ENCODE peak calls at places on chromosomes 2 and 18, in seven cellular contexts. One of them, this sample, is unnamed.

GRCh38 chr2:145569108-145569507 is 1049.2 kb upstream of the ZEB2 start:
- DNase-seq in Peyer's patch: no peak
- DNase-seq in ovary: no peak
- DNase-seq in neural progenitor cell: no peak
- DNase-seq in IMR-90: peak
- DNase-seq in kidney epithelial cell: no peak
- DNase-seq in MM.1S: no peak
- DNase-seq in this sample: peak

GRCh38 chr2:231716641-231717280 is 8.4 kb downstream of the PTMA start:
- DNase-seq in Peyer's patch: no peak
- DNase-seq in ovary: no peak
- DNase-seq in neural progenitor cell: no peak
- DNase-seq in IMR-90: peak
- DNase-seq in kidney epithelial cell: no peak
- DNase-seq in MM.1S: no peak
- DNase-seq in this sample: no peak

GRCh38 chr2:84900951-84901350 is 4.5 kb upstream of the TMSB10 start:
- DNase-seq in Peyer's patch: no peak
- DNase-seq in ovary: no peak
- DNase-seq in neural progenitor cell: no peak
- DNase-seq in IMR-90: no peak
- DNase-seq in kidney epithelial cell: no peak
- DNase-seq in MM.1S: no peak
- DNase-seq in this sample: no peak

GRCh38 chr2:173999272-173999671 is 34.1 kb upstream of the SP3 start:
- DNase-seq in Peyer's patch: no peak
- DNase-seq in ovary: no peak
- DNase-seq in neural progenitor cell: no peak
- DNase-seq in IMR-90: no peak
- DNase-seq in kidney epithelial cell: no peak
- DNase-seq in MM.1S: no peak
- DNase-seq in this sample: no peak

GRCh38 chr2:191625016-191625415 is 52.9 kb upstream of the NABP1 start:
- DNase-seq in Peyer's patch: no peak
- DNase-seq in ovary: no peak
- DNase-seq in neural progenitor cell: no peak
- DNase-seq in IMR-90: no peak
- DNase-seq in kidney epithelial cell: no peak
- DNase-seq in MM.1S: peak
- DNase-seq in this sample: no peak

GRCh38 chr2:35510641-35511040 is 844.9 kb upstream of the CRIM1 start:
- DNase-seq in Peyer's patch: no peak
- DNase-seq in ovary: no peak
- DNase-seq in neural progenitor cell: no peak
- DNase-seq in IMR-90: no peak
- DNase-seq in kidney epithelial cell: no peak
- DNase-seq in MM.1S: no peak
- DNase-seq in this sample: no peak

GRCh38 chr2:235864746-235865535 is 303.2 kb downstream of the GBX2 start:
- DNase-seq in Peyer's patch: no peak
- DNase-seq in ovary: no peak
- DNase-seq in neural progenitor cell: peak
- DNase-seq in IMR-90: peak
- DNase-seq in kidney epithelial cell: no peak
- DNase-seq in MM.1S: no peak
- DNase-seq in this sample: no peak

GRCh38 chr2:9950521-9951271 is 797 bp upstream of the GRHL1 start:
- DNase-seq in Peyer's patch: peak
- DNase-seq in ovary: no peak
- DNase-seq in neural progenitor cell: peak
- DNase-seq in IMR-90: no peak
- DNase-seq in kidney epithelial cell: no peak
- DNase-seq in MM.1S: peak
- DNase-seq in this sample: no peak

GRCh38 chr2:73106791-73107190 is 6.0 kb downstream of the RAB11FIP5 start:
- DNase-seq in Peyer's patch: no peak
- DNase-seq in ovary: no peak
- DNase-seq in neural progenitor cell: no peak
- DNase-seq in IMR-90: no peak
- DNase-seq in kidney epithelial cell: no peak
- DNase-seq in MM.1S: no peak
- DNase-seq in this sample: no peak

GRCh38 chr2:197969391-197969893 is 165.0 kb downstream of the PLCL1 start:
- DNase-seq in Peyer's patch: no peak
- DNase-seq in ovary: no peak
- DNase-seq in neural progenitor cell: no peak
- DNase-seq in IMR-90: peak
- DNase-seq in kidney epithelial cell: peak
- DNase-seq in MM.1S: no peak
- DNase-seq in this sample: peak

GRCh38 chr2:109448946-109449788 is 164.6 kb downstream of the SEPTIN10 start:
- DNase-seq in Peyer's patch: peak
- DNase-seq in ovary: no peak
- DNase-seq in neural progenitor cell: no peak
- DNase-seq in IMR-90: no peak
- DNase-seq in kidney epithelial cell: no peak
- DNase-seq in MM.1S: no peak
- DNase-seq in this sample: no peak

GRCh38 chr2:39050109-39050508 is 70.7 kb downstream of the SOS1 start:
- DNase-seq in Peyer's patch: no peak
- DNase-seq in ovary: no peak
- DNase-seq in neural progenitor cell: no peak
- DNase-seq in IMR-90: peak
- DNase-seq in kidney epithelial cell: peak
- DNase-seq in MM.1S: no peak
- DNase-seq in this sample: no peak

GRCh38 chr2:96853321-96853720 is 4.5 kb downstream of the ANKRD39 start:
- DNase-seq in Peyer's patch: no peak
- DNase-seq in ovary: no peak
- DNase-seq in neural progenitor cell: no peak
- DNase-seq in IMR-90: no peak
- DNase-seq in kidney epithelial cell: no peak
- DNase-seq in MM.1S: no peak
- DNase-seq in this sample: no peak

GRCh38 chr2:219125886-219126270 is 34.7 kb downstream of the NHEJ1 start:
- DNase-seq in Peyer's patch: no peak
- DNase-seq in ovary: no peak
- DNase-seq in neural progenitor cell: no peak
- DNase-seq in IMR-90: no peak
- DNase-seq in kidney epithelial cell: no peak
- DNase-seq in MM.1S: no peak
- DNase-seq in this sample: no peak

GRCh38 chr18:26466026-26466425 is 82.3 kb downstream of the KCTD1 start:
- DNase-seq in Peyer's patch: no peak
- DNase-seq in ovary: no peak
- DNase-seq in neural progenitor cell: no peak
- DNase-seq in IMR-90: no peak
- DNase-seq in kidney epithelial cell: no peak
- DNase-seq in MM.1S: no peak
- DNase-seq in this sample: no peak

GRCh38 chr2:46652514-46653170 is 173.3 kb downstream of the TMEM247 start:
- DNase-seq in Peyer's patch: no peak
- DNase-seq in ovary: no peak
- DNase-seq in neural progenitor cell: no peak
- DNase-seq in IMR-90: no peak
- DNase-seq in kidney epithelial cell: no peak
- DNase-seq in MM.1S: no peak
- DNase-seq in this sample: no peak

GRCh38 chr2:212979799-212980198 is 171.6 kb downstream of the IKZF2 start:
- DNase-seq in Peyer's patch: no peak
- DNase-seq in ovary: no peak
- DNase-seq in neural progenitor cell: no peak
- DNase-seq in IMR-90: no peak
- DNase-seq in kidney epithelial cell: no peak
- DNase-seq in MM.1S: no peak
- DNase-seq in this sample: no peak

GRCh38 chr2:153101187-153101586 is 377.4 kb downstream of the RPRM start:
- DNase-seq in Peyer's patch: no peak
- DNase-seq in ovary: no peak
- DNase-seq in neural progenitor cell: no peak
- DNase-seq in IMR-90: no peak
- DNase-seq in kidney epithelial cell: peak
- DNase-seq in MM.1S: no peak
- DNase-seq in this sample: no peak

GRCh38 chr2:72204156-72204781 is 56.6 kb upstream of the CYP26B1 start:
- DNase-seq in Peyer's patch: no peak
- DNase-seq in ovary: peak
- DNase-seq in neural progenitor cell: no peak
- DNase-seq in IMR-90: peak
- DNase-seq in kidney epithelial cell: no peak
- DNase-seq in MM.1S: no peak
- DNase-seq in this sample: no peak

GRCh38 chr2:8684885-8685696 is 3.2 kb downstream of the ID2 start:
- DNase-seq in Peyer's patch: peak
- DNase-seq in ovary: peak
- DNase-seq in neural progenitor cell: peak
- DNase-seq in IMR-90: peak
- DNase-seq in kidney epithelial cell: no peak
- DNase-seq in MM.1S: peak
- DNase-seq in this sample: no peak

GRCh38 chr2:18505703-18506341 is 54.6 kb downstream of the RDH14 start:
- DNase-seq in Peyer's patch: no peak
- DNase-seq in ovary: no peak
- DNase-seq in neural progenitor cell: no peak
- DNase-seq in IMR-90: no peak
- DNase-seq in kidney epithelial cell: no peak
- DNase-seq in MM.1S: no peak
- DNase-seq in this sample: no peak

GRCh38 chr2:129759186-129760010 is 220.1 kb upstream of the RAB6C start:
- DNase-seq in Peyer's patch: no peak
- DNase-seq in ovary: no peak
- DNase-seq in neural progenitor cell: no peak
- DNase-seq in IMR-90: no peak
- DNase-seq in kidney epithelial cell: no peak
- DNase-seq in MM.1S: no peak
- DNase-seq in this sample: no peak

GRCh38 chr2:212294816-212295215 is 243.8 kb downstream of the ERBB4 start:
- DNase-seq in Peyer's patch: no peak
- DNase-seq in ovary: no peak
- DNase-seq in neural progenitor cell: no peak
- DNase-seq in IMR-90: no peak
- DNase-seq in kidney epithelial cell: no peak
- DNase-seq in MM.1S: no peak
- DNase-seq in this sample: no peak

GRCh38 chr18:74299746-74300145 is 8.0 kb upstream of the CYB5A start:
- DNase-seq in Peyer's patch: no peak
- DNase-seq in ovary: no peak
- DNase-seq in neural progenitor cell: no peak
- DNase-seq in IMR-90: peak
- DNase-seq in kidney epithelial cell: no peak
- DNase-seq in MM.1S: no peak
- DNase-seq in this sample: no peak

DNA sequence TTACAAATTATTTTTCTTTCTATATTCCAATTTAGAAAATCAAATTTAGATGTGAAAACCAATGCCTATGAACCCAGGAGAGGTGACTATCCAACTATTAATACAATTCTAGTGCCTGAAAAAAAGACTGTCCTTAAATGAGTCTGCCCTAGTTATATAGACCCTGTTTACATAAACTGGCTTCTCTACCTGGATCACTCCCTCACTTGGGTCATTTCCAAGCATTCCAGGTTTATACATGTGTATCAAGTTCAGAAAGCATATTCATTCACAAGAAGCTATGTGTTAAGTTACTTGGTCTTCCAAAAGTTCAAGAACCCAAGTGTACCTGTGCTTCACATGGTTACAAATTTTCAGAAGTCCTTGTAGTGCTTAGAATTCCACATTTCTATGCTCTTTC is 8.3 kb downstream of the ZNF385B start:
- DNase-seq in Peyer's patch: no peak
- DNase-seq in ovary: no peak
- DNase-seq in neural progenitor cell: no peak
- DNase-seq in IMR-90: no peak
- DNase-seq in kidney epithelial cell: no peak
- DNase-seq in MM.1S: no peak
- DNase-seq in this sample: no peak
- H3K4me3 ChIP-seq in Peyer's patch: no peak
- H3K4me3 ChIP-seq in ovary: no peak
- H3K4me3 ChIP-seq in neural progenitor cell: no peak
- H3K4me3 ChIP-seq in IMR-90: no peak
- H3K4me3 ChIP-seq in kidney epithelial cell: no peak
- H3K4me3 ChIP-seq in MM.1S: no peak
- H3K4me3 ChIP-seq in this sample: no peak

DNA sequence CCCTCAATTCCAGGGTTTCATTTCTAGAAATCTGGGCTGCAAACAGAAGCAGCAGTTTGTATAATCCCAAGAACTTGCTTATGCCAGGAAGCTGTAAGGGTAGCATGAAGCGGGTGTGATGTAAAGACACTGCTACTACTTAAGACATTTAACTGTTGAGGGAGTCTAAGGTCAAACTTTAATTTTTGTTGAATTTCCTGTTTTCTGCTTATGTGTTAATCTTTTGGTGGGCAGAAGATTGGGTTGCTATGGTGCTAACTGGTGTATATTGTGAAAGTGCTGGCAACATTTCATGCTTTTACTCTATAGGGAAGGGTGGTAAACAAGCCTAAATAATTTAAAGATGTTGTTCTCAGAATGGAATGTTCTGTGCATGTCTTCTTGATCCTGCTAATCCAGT is 2.7 kb downstream of the NCOA1 start:
- DNase-seq in Peyer's patch: no peak
- DNase-seq in ovary: no peak
- DNase-seq in neural progenitor cell: no peak
- DNase-seq in IMR-90: no peak
- DNase-seq in kidney epithelial cell: no peak
- DNase-seq in MM.1S: no peak
- DNase-seq in this sample: no peak
- H3K4me3 ChIP-seq in Peyer's patch: no peak
- H3K4me3 ChIP-seq in ovary: no peak
- H3K4me3 ChIP-seq in neural progenitor cell: no peak
- H3K4me3 ChIP-seq in IMR-90: no peak
- H3K4me3 ChIP-seq in kidney epithelial cell: no peak
- H3K4me3 ChIP-seq in MM.1S: no peak
- H3K4me3 ChIP-seq in this sample: peak

DNA sequence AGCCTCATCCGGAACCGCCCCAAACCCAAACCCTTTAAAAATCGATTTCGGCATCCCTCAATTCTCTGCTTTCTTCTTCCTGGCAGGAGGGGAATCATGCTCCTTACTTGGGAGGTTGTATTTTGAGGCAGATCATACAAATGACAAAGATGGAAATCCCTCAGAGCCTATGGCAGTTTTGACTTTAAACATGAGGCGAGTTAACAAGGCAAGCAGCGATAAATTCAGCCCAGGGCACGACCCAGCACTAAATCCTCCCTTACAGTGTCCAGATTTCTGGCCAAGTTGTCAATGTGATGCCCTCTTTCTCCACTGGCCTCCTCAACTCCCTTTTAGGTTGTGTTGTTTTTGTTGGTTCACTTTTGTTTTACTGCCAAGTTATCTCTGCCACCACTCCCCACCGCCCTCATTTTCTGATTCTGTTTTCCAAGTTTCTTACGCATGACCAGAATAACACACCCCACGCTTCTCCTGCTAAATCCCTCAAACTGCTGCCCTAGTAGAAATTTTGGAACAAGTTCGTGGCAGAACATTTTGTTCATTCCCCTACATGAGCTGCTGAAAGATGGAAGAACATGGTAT is 68.3 kb downstream of the CTAGE1 start:
- DNase-seq in Peyer's patch: no peak
- DNase-seq in ovary: peak
- DNase-seq in neural progenitor cell: peak
- DNase-seq in IMR-90: no peak
- DNase-seq in kidney epithelial cell: no peak
- DNase-seq in MM.1S: no peak
- DNase-seq in this sample: no peak
- H3K4me3 ChIP-seq in Peyer's patch: peak
- H3K4me3 ChIP-seq in ovary: peak
- H3K4me3 ChIP-seq in neural progenitor cell: no peak
- H3K4me3 ChIP-seq in IMR-90: no peak
- H3K4me3 ChIP-seq in kidney epithelial cell: peak
- H3K4me3 ChIP-seq in MM.1S: no peak
- H3K4me3 ChIP-seq in this sample: peak

GRCh38 chr18:22557160-22557941 is 139.6 kb upstream of the CTAGE1 start:
- DNase-seq in Peyer's patch: no peak
- DNase-seq in ovary: no peak
- DNase-seq in neural progenitor cell: peak
- DNase-seq in IMR-90: no peak
- DNase-seq in kidney epithelial cell: no peak
- DNase-seq in MM.1S: no peak
- DNase-seq in this sample: no peak
- H3K4me3 ChIP-seq in Peyer's patch: no peak
- H3K4me3 ChIP-seq in ovary: no peak
- H3K4me3 ChIP-seq in neural progenitor cell: no peak
- H3K4me3 ChIP-seq in IMR-90: no peak
- H3K4me3 ChIP-seq in kidney epithelial cell: no peak
- H3K4me3 ChIP-seq in MM.1S: no peak
- H3K4me3 ChIP-seq in this sample: no peak

This sample was measured in skeletal muscle cell.